ENCODE peak calls at places on chromosomes 5 and 9, in nine cellular contexts. P, J, M, X, G, K, A, C and Q are unnamed samples.

GRCh38 chr5:18314192-18314778 is 680.0 kb downstream of the TAF11L14 start:
- DNase-seq in P (no peak), J (no peak), M (peak), X (no peak), G (peak), K (no peak), A (no peak), C (peak), Q (no peak)

GRCh38 chr5:147509710-147510651 is at the start of gene DPYSL3:
- DNase-seq in P (peak), J (no peak), M (peak), X (peak), G (peak), K (peak), A (peak), C (peak), Q (peak)

GRCh38 chr9:76365028-76365427 is 29.2 kb downstream of the RFK start:
- DNase-seq in P (no peak), J (no peak), M (no peak), X (no peak), G (no peak), K (no peak), A (no peak), C (no peak), Q (no peak)

GRCh38 chr9:3337515-3337914 is 188.3 kb downstream of the RFX3 start:
- DNase-seq in P (no peak), J (no peak), M (no peak), X (no peak), G (no peak), K (no peak), A (no peak), C (peak), Q (no peak)

GRCh38 chr9:99093492-99093791 is 11.5 kb upstream of the TGFBR1 start:
- DNase-seq in P (no peak), J (no peak), M (no peak), X (no peak), G (no peak), K (no peak), A (no peak), C (no peak), Q (no peak)

GRCh38 chr9:137320555-137321384 is 18.7 kb upstream of the NRARP start:
- DNase-seq in P (peak), J (no peak), M (no peak), X (peak), G (no peak), K (peak), A (peak), C (peak), Q (no peak)

GRCh38 chr5:156380846-156381245 is 53.9 kb downstream of the SGCD start:
- DNase-seq in P (no peak), J (no peak), M (no peak), X (peak), G (no peak), K (no peak), A (no peak), C (no peak), Q (no peak)

GRCh38 chr9:114291886-114292590 is 30.9 kb upstream of the ORM1 start:
- DNase-seq in P (peak), J (no peak), M (no peak), X (peak), G (no peak), K (peak), A (no peak), C (no peak), Q (peak)

GRCh38 chr5:92525131-92525530 is 1055.9 kb downstream of the NR2F1-AS1 start:
- DNase-seq in P (no peak), J (no peak), M (no peak), X (no peak), G (no peak), K (no peak), A (no peak), C (no peak), Q (no peak)

GRCh38 chr9:126440042-126440441 is 113.4 kb downstream of the MVB12B start:
- DNase-seq in P (no peak), J (no peak), M (no peak), X (peak), G (no peak), K (no peak), A (no peak), C (no peak), Q (no peak)

GRCh38 chr9:131273791-131274673 is 2.3 kb downstream of the FAM78A start:
- DNase-seq in P (no peak), J (no peak), M (no peak), X (no peak), G (no peak), K (no peak), A (no peak), C (no peak), Q (no peak)

GRCh38 chr9:92983984-92984589 is 36.8 kb downstream of the FGD3 start:
- DNase-seq in P (no peak), J (no peak), M (no peak), X (no peak), G (no peak), K (no peak), A (no peak), C (no peak), Q (no peak)

GRCh38 chr5:164818440-164818839 is 1313.0 kb downstream of the MAT2B start:
- DNase-seq in P (no peak), J (no peak), M (no peak), X (no peak), G (no peak), K (no peak), A (no peak), C (no peak), Q (no peak)

GRCh38 chr5:88732181-88732633 is 150.8 kb downstream of the MEF2C start:
- DNase-seq in P (peak), J (peak), M (peak), X (peak), G (no peak), K (peak), A (no peak), C (no peak), Q (no peak)

GRCh38 chr5:168910874-168911273 is 331.7 kb upstream of the PANK3 start:
- DNase-seq in P (no peak), J (no peak), M (no peak), X (no peak), G (no peak), K (no peak), A (no peak), C (no peak), Q (no peak)
- TF ChIP-seq EP300 in P (no peak), J (no peak), M (no peak), X (no peak), G (no peak), K (no peak), A (no peak), C (no peak), Q (no peak)

DNA sequence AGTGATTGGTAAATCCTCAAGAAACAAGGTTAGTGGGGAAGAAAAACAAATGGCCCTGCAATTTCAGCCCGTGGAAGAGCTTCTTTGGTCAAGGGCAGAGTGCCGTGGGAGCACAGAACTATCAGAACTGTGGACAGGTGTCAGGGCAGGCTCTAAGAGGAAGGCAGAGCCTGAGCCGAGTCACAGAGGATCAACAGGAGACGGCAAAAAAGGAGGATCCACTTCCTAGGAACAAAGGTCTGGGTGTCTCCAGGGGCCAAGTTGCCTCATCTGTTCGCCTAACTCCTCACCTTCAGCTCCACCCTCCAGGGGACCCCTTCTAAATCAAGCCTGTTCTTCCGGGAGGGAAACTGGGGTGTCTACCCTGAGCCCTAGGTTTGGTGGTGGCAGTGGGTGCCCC is 88.0 kb downstream of the FEM1C start:
- DNase-seq in P (peak), J (no peak), M (no peak), X (no peak), G (no peak), K (no peak), A (no peak), C (no peak), Q (no peak)
- TF ChIP-seq EP300 in P (no peak), J (no peak), M (no peak), X (no peak), G (no peak), K (no peak), A (no peak), C (no peak), Q (no peak)

DNA sequence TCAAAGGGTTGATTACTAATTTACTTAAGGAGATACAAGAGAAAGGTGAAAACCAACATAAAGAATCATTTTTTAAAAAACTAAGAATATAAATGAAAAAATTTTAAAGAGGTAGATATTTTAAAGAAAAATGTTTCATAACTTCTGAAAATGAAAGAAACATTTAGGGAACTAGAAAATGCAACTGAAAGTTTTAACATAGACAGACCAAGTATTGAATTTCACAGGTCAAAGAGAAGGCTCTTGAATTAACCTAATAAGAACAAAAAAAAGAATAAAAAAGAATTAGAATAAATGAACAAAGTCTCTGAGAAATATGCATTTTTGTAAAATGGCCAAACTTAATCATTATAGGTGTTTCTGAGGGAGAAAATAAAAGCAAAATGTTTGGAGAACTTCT is 16.1 kb upstream of the FAM174A start:
- DNase-seq in P (no peak), J (no peak), M (no peak), X (no peak), G (no peak), K (no peak), A (no peak), C (no peak), Q (no peak)
- TF ChIP-seq EP300 in P (no peak), J (no peak), M (no peak), X (no peak), G (no peak), K (no peak), A (no peak), C (no peak), Q (no peak)

GRCh38 chr5:1011741-1012315 is 3.2 kb downstream of the NKD2 start:
- DNase-seq in P (no peak), J (no peak), M (no peak), X (peak), G (no peak), K (peak), A (no peak), C (no peak), Q (peak)
- TF ChIP-seq EP300 in P (no peak), J (no peak), M (no peak), X (no peak), G (no peak), K (no peak), A (no peak), C (no peak), Q (no peak)